ENCODE peak calls at places on chromosome 3, in eight cellular contexts. K is left lung, V is mucosa of descending colon, D is pancreas, M is psoas muscle, W is neural progenitor cell, U is body of pancreas, J is H1. S is an unnamed sample.

GRCh38 chr3:66073464-66074141 is 34.9 kb upstream of the MAGI1 start:
- DNase-seq in K (no peak), V (no peak), D (no peak), M (no peak), W (peak; percentile 17), U (no peak), J (no peak), S (no peak)

GRCh38 chr3:171323934-171324535 is 136.2 kb downstream of the TNIK start:
- DNase-seq in K (no peak), V (no peak), D (peak; percentile 24), M (no peak), W (no peak), U (peak; percentile 80), J (no peak), S (no peak)

GRCh38 chr3:9216736-9217135 is 32.7 kb downstream of the SRGAP3 start:
- DNase-seq in K (no peak), V (no peak), D (no peak), M (no peak), W (no peak), U (no peak), J (no peak), S (no peak)

GRCh38 chr3:105823149-105823866 is 45.5 kb downstream of the CBLB start:
- DNase-seq in K (no peak), V (no peak), D (no peak), M (no peak), W (no peak), U (no peak), J (no peak), S (no peak)

GRCh38 chr3:30644615-30645014 is 38.2 kb downstream of the TGFBR2 start:
- DNase-seq in K (no peak), V (peak; percentile 56), D (no peak), M (no peak), W (no peak), U (peak; percentile 53), J (no peak), S (peak; percentile 56)

GRCh38 chr3:195086341-195086740 is 184.6 kb downstream of the XXYLT1 start:
- DNase-seq in K (peak; percentile 28), V (no peak), D (no peak), M (peak; percentile 8), W (peak; percentile 18), U (no peak), J (no peak), S (no peak)

GRCh38 chr3:10867384-10867783 is 51.4 kb downstream of the SLC6A11 start:
- DNase-seq in K (no peak), V (no peak), D (no peak), M (no peak), W (peak; percentile 78), U (no peak), J (peak; percentile 65), S (no peak)

GRCh38 chr3:9750556-9751411 is 1.0 kb downstream of the OGG1 start:
- DNase-seq in K (no peak), V (peak; percentile 41), D (no peak), M (no peak), W (no peak), U (no peak), J (no peak), S (no peak)

DNA sequence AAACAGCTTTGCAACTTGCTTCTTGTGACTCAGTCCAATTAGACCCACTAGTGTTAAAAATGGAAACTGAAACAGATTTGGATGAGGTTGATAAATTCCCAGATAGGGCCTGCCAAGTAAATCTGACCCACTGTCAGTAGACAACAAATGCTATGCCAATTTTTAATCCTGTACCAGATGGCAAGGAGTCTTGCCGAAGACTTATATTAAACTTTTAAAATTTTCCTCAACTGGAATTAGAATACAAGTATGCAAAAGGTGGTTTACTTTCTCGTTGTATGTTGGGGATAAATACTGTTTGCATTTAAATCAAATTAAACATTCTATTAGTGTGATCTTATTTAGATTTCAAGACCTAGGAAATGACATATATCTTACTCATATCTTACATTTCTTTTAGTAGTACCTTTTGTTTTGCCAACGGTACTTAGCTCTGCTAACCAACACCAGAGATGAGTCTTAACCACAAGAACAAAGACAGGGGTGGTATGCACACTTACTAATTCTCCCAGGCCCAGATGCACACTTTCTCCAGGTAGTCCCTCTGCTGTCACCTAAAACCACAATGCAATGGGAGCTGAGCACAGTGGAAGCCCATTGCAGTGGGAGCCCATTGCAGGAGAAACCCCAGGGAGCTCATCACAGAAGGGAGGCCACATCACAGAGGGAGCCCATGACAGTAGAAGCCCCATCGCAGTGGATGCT is 77.8 kb downstream of the WWTR1 start:
- DNase-seq in K (no peak), V (no peak), D (no peak), M (no peak), W (no peak), U (no peak), J (no peak), S (peak; percentile 22)
- H3K4me1 ChIP-seq in K (peaks cover 56% of the 10 kb centered on the region), V (peaks cover 7% of the 10 kb centered on the region), D (no peaks in the 10 kb centered on the region), M (peaks cover 85% of the 10 kb centered on the region), W (peaks cover 47% of the 10 kb centered on the region), U (peaks cover 37% of the 10 kb centered on the region), J (peaks cover 12% of the 10 kb centered on the region), S (no peaks in the 10 kb centered on the region)

DNA sequence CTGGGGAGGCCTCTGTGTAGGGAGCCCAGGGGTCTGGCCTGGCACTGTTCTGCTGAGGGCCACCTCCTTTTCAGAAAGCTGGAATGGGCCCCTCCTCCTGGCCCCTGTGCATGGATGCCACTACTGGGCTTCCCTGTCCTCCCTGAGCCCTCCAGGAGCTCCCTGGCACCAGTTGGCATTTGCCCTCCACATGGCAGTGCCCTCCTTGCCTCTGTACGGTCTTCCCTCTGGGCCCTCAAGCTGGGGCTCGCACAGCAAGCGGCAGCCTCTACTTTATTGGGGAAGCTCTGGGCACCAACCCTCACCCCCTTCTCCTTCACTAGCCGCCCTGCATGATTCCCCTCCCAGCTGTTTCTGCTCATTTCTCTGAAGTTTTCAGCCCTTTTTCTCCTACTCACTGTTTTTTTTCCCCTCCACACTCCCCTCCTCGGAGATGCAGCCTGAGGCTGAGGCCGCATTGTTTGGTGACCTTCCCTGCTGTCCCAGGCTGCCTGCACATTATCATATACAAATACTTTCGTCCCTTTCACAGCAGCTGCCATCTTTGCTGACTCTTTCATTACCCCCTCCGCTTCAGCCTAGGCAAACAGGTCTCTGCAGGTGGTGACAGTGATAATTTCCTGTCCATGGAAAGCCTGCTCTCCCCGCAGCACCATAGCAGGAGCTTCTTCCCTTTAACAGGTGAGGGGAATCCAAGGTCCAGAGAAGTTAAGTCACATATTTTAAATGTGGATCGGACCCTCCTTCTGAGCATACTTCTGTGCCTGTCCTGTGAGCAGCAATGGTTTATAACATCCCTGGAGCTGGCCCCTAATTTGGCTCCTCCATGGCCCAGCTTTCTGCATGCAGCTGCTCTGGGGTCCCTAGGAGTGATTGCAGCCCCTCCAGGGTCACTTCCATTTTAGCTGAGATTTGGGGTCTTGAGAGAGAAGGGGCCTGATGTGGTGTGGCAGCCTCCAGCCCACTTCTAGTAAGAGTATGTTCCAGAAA is 127.5 kb downstream of the EEFSEC start:
- DNase-seq in K (no peak), V (no peak), D (no peak), M (no peak), W (peak; percentile 68), U (no peak), J (peak; percentile 65), S (no peak)
- H3K4me1 ChIP-seq in K (peaks cover 3% of the 10 kb centered on the region), V (no peaks in the 10 kb centered on the region), D (no peaks in the 10 kb centered on the region), M (peaks cover 13% of the 10 kb centered on the region), W (peaks cover 46% of the 10 kb centered on the region), U (peaks cover 14% of the 10 kb centered on the region), J (peaks cover 31% of the 10 kb centered on the region), S (no peaks in the 10 kb centered on the region)

GRCh38 chr3:188578579-188579363 is 424.8 kb downstream of the LPP start:
- DNase-seq in K (no peak), V (no peak), D (no peak), M (peak; percentile 77), W (no peak), U (peak; percentile 45), J (no peak), S (no peak)

GRCh38 chr3:188575501-188575900 is 421.5 kb downstream of the LPP start:
- DNase-seq in K (no peak), V (no peak), D (no peak), M (no peak), W (no peak), U (no peak), J (no peak), S (no peak)

GRCh38 chr3:188574885-188575284 is 420.9 kb downstream of the LPP start:
- DNase-seq in K (no peak), V (no peak), D (no peak), M (no peak), W (no peak), U (no peak), J (no peak), S (no peak)

GRCh38 chr3:188573929-188574317 is 420.0 kb downstream of the LPP start:
- DNase-seq in K (no peak), V (no peak), D (no peak), M (no peak), W (peak; percentile 33), U (no peak), J (no peak), S (no peak)

DNA sequence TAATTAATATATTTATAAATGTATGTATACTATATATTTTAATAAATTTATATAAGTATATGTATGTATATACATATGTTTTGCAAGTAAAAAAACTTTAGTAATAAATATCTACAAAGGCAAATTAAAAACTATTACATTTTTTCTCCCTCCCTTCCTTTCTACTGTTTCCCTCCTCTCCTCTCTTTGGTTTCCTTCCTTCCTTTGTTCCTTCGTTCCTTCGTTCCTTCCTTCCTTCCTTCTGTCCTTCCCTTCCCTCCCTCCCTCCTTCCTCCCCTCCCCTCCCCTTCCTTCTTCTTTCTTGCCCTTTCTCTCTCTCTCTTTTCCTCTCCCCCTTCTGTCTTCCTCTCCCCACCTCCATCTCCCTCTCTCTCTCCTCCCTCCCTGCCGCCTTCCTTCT is 423.6 kb downstream of the LPP start:
- DNase-seq in K (no peak), V (no peak), D (no peak), M (no peak), W (no peak), U (no peak), J (no peak), S (no peak)
- H3K4me1 ChIP-seq in K (peaks cover 28% of the 10 kb centered on the region), V (peaks cover 4% of the 10 kb centered on the region), D (no peaks in the 10 kb centered on the region), M (peaks cover 29% of the 10 kb centered on the region), W (peaks cover 26% of the 10 kb centered on the region), U (no peaks in the 10 kb centered on the region), J (no peaks in the 10 kb centered on the region), S (no peaks in the 10 kb centered on the region)

GRCh38 chr3:160464971-160465370 is 15.4 kb upstream of the TRIM59 start:
- DNase-seq in K (no peak), V (no peak), D (no peak), M (no peak), W (no peak), U (no peak), J (no peak), S (no peak)
- H3K4me1 ChIP-seq in K (no peaks in the 10 kb centered on the region), V (no peaks in the 10 kb centered on the region), D (no peaks in the 10 kb centered on the region), M (no peaks in the 10 kb centered on the region), W (peaks cover 5% of the 10 kb centered on the region), U (no peaks in the 10 kb centered on the region), J (peaks cover 4% of the 10 kb centered on the region), S (no peaks in the 10 kb centered on the region)

DNA sequence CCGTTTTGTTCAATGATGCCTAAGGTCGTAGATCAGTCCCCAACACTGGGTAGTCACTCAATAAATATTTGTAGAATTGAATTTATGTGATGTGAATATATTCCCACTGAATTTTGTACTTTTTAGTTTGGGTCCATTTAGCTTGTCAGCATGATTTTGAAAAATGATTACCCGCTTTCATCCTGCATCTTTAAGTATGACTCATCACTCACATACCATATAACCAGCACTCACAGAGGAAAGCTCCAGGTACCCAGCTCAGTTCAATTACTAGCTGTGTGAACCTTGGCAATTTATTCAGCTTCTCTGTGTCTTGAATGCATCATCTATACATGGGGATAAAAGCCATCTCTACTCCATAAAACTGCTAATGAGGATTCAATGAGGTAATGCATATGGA is 2.2 kb upstream of the MLF1 start:
- DNase-seq in K (no peak), V (no peak), D (no peak), M (no peak), W (no peak), U (no peak), J (no peak), S (no peak)
- H3K4me1 ChIP-seq in K (no peaks in the 10 kb centered on the region), V (no peaks in the 10 kb centered on the region), D (no peaks in the 10 kb centered on the region), M (peaks cover 9% of the 10 kb centered on the region), W (no peaks in the 10 kb centered on the region), U (peaks cover 7% of the 10 kb centered on the region), J (no peaks in the 10 kb centered on the region), S (peaks cover 13% of the 10 kb centered on the region)